ENCODE peak calls at places on chromosomes 5 and 9, in four cellular contexts. A is CD4-positive, alpha-beta T cell; U is Panc1; R is progenitor cell of endocrine pancreas. Q is an unnamed sample.

GRCh38 chr5:65986796-65987195 is 60.4 kb downstream of the ERBIN start:
- DNase-seq in A (no peak), U (no peak), R (no peak), Q (no peak)

GRCh38 chr9:98248737-98249474 is 6.5 kb downstream of the TBC1D2 start:
- DNase-seq in A (no peak), U (no peak), R (no peak), Q (no peak)

GRCh38 chr5:93349613-93350012 is 231.4 kb downstream of the NR2F1-AS1 start:
- DNase-seq in A (no peak), U (no peak), R (no peak), Q (no peak)

GRCh38 chr9:69899491-69899890 is 78.9 kb downstream of the CFAP95 start:
- DNase-seq in A (no peak), U (no peak), R (no peak), Q (no peak)

GRCh38 chr9:132486706-132487350 is 76.8 kb downstream of the CFAP77 start:
- DNase-seq in A (peak), U (no peak), R (no peak), Q (no peak)

GRCh38 chr5:141734501-141735231 is 52.6 kb upstream of the ARAP3 start:
- DNase-seq in A (peak), U (no peak), R (peak), Q (no peak)

GRCh38 chr5:162068412-162068811 is 839 bp downstream of the GABRG2 start:
- DNase-seq in A (no peak), U (no peak), R (peak), Q (no peak)

GRCh38 chr5:150340614-150341265 is 16.8 kb upstream of the TCOF1 start:
- DNase-seq in A (no peak), U (no peak), R (no peak), Q (no peak)

GRCh38 chr5:59079622-59080620 is 497.0 kb downstream of the RAB3C start:
- DNase-seq in A (no peak), U (peak), R (no peak), Q (no peak)

GRCh38 chr5:33433303-33434255 is 7.2 kb upstream of the TARS1 start:
- DNase-seq in A (no peak), U (no peak), R (no peak), Q (no peak)

DNA sequence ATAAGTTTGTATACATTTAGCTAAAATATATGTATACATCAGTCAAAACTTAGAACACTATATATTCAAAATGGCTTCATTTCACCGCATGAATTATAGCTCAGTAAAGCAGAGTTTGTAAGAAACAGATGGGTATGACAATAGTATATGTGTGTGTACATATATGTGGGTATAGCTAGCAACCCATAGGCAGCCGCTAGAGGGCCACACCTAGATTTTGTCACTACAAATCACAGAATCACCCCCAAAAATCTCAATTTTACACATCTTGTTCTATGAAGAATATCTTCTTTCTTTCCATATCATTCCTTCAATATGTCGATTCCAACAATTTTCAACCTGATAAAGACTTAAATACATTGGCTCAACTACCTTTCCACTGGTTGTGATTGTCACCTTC is 357.8 kb upstream of the CCNG1 start:
- DNase-seq in A (no peak), U (no peak), R (no peak), Q (no peak)
- TF ChIP-seq CTCF in A (no peak), U (peak), R (peak), Q (no peak)

GRCh38 chr9:100639851-100640250 is 62.0 kb downstream of the CAVIN4 start:
- DNase-seq in A (no peak), U (no peak), R (no peak), Q (no peak)

GRCh38 chr9:100641166-100641565 is 63.3 kb downstream of the CAVIN4 start:
- DNase-seq in A (no peak), U (no peak), R (no peak), Q (no peak)

DNA sequence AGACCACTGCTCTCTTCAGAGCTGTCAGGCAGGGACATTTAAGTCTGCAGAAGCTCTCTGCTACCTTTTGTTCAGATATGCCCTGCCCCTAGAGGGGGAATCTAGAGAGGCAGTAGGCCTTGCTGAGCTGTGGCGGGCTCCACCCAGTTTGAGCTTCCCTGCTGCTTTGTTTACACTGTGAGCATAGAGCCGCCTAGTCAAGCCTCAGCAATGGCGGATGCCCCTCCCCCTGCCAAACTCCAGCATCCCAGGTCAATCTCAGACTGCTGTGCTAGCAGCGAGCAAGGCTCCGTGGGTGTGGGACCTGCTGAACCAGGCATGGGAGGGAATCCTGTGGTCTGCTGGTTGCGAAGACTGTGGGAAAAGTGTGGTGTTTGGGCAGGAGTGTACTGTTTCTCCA is 59.9 kb downstream of the CAVIN4 start:
- DNase-seq in A (no peak), U (no peak), R (peak), Q (no peak)
- TF ChIP-seq CTCF in A (no peak), U (no peak), R (peak), Q (no peak)

DNA sequence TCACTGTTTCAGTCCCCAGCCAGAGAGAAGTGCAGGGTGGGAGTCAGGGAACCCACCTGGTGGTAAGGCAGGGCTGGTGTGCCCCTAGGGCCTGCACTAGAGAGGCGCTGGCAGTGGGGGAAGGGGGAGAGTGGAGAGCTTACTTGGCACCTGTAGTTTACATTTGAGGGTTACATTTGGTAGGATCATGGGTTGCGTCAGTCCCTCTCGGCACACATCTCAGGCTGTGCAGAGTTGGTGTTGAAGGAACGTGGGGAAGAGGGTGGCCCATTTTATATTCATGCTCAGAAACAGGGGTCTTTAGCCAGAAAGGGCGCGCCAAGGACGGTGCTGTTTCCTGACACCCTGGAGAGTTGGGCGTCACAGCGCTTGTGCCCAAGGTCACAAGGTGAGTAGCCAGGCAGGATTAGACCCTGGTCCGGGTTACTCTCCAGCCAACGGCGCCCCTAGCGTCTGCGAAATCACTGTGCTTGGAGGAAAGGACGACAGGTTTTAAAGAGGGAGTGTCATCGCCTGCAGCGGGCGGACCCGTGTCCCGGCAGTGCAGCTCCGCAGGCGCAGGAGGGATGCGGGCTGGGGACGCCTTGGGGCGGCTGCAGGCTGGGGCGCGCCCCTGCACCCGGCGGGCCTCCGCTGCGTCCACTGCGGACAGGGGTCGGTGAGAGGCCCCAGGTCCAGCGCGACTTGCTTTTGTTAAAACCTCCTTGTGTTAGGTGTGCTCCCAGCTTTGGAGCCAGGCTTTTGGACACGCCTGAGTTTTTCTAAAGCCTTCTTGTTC is 272.6 kb downstream of the FANCC start:
- DNase-seq in A (no peak), U (no peak), R (peak), Q (no peak)
- TF ChIP-seq CTCF in A (no peak), U (peak), R (peak), Q (no peak)

DNA sequence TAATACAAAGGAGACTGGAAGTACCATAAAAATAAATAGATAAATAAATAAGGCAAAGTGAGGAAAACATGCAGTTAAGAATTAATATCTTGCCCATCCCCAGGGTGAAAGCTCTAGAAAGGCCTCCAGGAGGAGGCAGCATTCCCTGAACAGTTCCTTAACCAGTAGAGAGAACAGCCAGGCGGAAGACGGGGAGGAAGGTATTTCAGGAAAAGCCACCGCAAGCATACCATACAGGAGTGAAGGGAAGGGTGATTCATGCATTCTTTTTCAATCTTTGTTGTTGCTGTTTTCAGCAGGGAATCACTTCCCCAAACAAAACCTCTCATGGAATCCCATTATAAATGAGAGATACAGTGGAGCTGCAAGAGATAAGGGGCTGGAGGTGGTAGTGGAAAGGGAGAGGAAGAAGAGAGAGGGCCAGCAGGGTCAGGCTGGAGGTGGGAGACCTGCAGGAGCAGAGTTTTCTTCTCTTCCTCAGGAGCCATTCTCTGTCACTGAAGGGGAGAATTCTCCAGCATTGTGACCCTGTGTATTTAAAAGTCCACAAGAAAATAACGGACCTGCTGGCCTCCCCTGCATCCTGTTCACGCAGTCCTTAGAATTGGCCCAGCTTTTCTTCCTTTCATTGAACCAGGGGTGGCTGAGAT is 256.0 kb downstream of the FAM114A2 start:
- DNase-seq in A (no peak), U (no peak), R (no peak), Q (no peak)
- TF ChIP-seq CTCF in A (no peak), U (no peak), R (no peak), Q (no peak)

DNA sequence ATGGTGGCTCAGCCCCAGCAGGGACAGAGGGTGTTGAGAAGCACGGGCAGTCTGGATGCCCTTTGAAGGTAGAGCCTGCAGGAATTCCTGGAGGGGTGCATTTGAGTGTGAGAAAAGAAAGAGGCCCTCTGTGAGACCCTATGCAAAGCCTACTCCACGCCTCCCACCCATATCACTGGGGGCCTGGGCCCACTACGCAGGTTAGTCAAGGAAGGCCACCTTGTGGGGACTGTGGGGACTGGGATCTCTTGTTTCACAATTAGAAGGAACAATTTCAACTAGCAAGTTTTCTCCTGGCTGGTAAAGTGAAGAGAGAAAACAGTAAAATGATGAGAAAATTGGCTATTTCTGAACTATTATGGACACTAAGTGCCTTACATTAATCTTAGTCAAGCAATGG is 486.2 kb upstream of the DAP start:
- DNase-seq in A (no peak), U (no peak), R (no peak), Q (no peak)
- TF ChIP-seq CTCF in A (no peak), U (no peak), R (no peak), Q (no peak)

GRCh38 chr9:2838984-2839367 is 4.9 kb downstream of the PUM3 start:
- DNase-seq in A (no peak), U (no peak), R (no peak), Q (no peak)
- TF ChIP-seq CTCF in A (no peak), U (no peak), R (no peak), Q (no peak)

DNA sequence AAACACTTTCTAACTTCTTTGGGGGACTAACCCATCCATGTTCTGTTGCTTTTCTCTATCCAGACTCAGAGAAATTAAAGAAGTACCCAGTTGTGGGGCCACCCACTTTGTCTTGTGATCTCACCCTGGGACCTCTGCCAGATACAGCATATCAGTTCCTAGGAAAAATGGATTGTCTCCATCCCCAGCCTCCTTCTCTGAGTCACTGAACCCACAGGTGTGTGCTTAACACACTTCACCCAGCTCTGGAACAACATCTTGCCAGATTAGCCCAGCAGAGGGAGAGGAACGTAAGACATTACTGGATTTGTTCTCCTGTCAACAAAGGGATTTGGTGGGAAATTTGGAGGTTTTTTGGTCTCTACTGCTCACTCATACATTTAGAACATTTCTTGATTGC is 19.2 kb downstream of the FAM240B start:
- DNase-seq in A (no peak), U (no peak), R (no peak), Q (no peak)
- TF ChIP-seq CTCF in A (no peak), U (no peak), R (no peak), Q (no peak)

GRCh38 chr9:6845128-6845826 is 87.5 kb downstream of the KDM4C start:
- DNase-seq in A (no peak), U (no peak), R (no peak), Q (no peak)

GRCh38 chr9:6843742-6844141 is 86.0 kb downstream of the KDM4C start:
- DNase-seq in A (no peak), U (no peak), R (no peak), Q (no peak)

GRCh38 chr9:6842584-6842947 is 84.8 kb downstream of the KDM4C start:
- DNase-seq in A (no peak), U (no peak), R (no peak), Q (no peak)

GRCh38 chr9:6845881-6846280 is 88.1 kb downstream of the KDM4C start:
- DNase-seq in A (no peak), U (no peak), R (no peak), Q (no peak)
- TF ChIP-seq CTCF in A (no peak), U (peak), R (peak), Q (no peak)

DNA sequence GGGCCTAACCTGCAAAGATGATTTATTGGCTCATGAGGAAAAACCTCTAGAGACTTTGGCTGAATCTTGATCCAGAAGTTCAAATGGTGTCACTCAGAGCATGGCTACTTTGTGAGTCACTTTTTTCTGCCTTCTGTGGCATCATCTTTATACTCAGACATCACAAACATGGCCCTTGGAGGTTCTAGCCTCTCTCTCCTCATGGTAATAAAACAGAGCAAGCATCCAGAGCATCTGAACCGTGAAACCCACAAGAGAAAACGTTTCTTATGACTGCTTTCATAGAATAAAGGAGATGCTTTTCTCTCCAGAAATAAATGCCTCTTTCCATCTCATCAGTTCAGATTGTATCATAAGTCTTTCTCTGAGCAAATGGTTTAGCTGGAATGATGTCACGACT is 780.3 kb downstream of the KCTD16 start:
- DNase-seq in A (no peak), U (no peak), R (no peak), Q (no peak)
- TF ChIP-seq CTCF in A (no peak), U (no peak), R (no peak), Q (no peak)

Q was measured in activated B cell treated with CpG ODN at 0.5 μM for 24 hours.